ENCODE peak calls at places on chromosomes 7 and 10, in six cellular contexts. S, C, F, R, D and T are unnamed samples.

GRCh38 chr7:71414490-71414889 is 282.5 kb downstream of the GALNT17 start:
- DNase-seq in S (no peak), C (no peak), F (no peak), R (no peak), D (no peak), T (no peak)

GRCh38 chr7:77413861-77414424 is 2.2 kb downstream of the GSAP start:
- DNase-seq in S (no peak), C (no peak), F (peak), R (no peak), D (no peak), T (no peak)

GRCh38 chr7:152336754-152337368 is 98.9 kb downstream of the KMT2C start:
- DNase-seq in S (no peak), C (peak), F (peak), R (no peak), D (peak), T (no peak)

GRCh38 chr10:119620241-119620753 is 23.5 kb upstream of the TIAL1 start:
- DNase-seq in S (no peak), C (no peak), F (no peak), R (no peak), D (no peak), T (no peak)

GRCh38 chr7:99254390-99254789 is 18.2 kb upstream of the MYH16 start:
- DNase-seq in S (no peak), C (no peak), F (no peak), R (no peak), D (no peak), T (no peak)

GRCh38 chr10:110268442-110268841 is 36.3 kb downstream of the SMNDC1 start:
- DNase-seq in S (no peak), C (no peak), F (no peak), R (no peak), D (no peak), T (no peak)

GRCh38 chr7:12357508-12357907 is 46.2 kb downstream of the VWDE start:
- DNase-seq in S (no peak), C (no peak), F (no peak), R (no peak), D (no peak), T (no peak)

GRCh38 chr7:135914346-135914745 is 62.8 kb downstream of the MTPN start:
- DNase-seq in S (no peak), C (no peak), F (no peak), R (no peak), D (no peak), T (no peak)

GRCh38 chr10:91215384-91215783 is 5.1 kb upstream of the PCGF5 start:
- DNase-seq in S (no peak), C (no peak), F (no peak), R (no peak), D (no peak), T (no peak)

GRCh38 chr7:156773966-156774365 is 119.0 kb downstream of the LMBR1 start:
- DNase-seq in S (no peak), C (no peak), F (peak), R (no peak), D (no peak), T (no peak)

GRCh38 chr10:18685555-18685954 is 26.3 kb downstream of the ARL5B start:
- DNase-seq in S (no peak), C (no peak), F (no peak), R (no peak), D (no peak), T (no peak)

GRCh38 chr10:48444266-48444665 is 137.8 kb downstream of the MAPK8 start:
- DNase-seq in S (no peak), C (peak), F (peak), R (no peak), D (peak), T (no peak)

GRCh38 chr10:78685466-78686163 is 383.2 kb upstream of the ZMIZ1 start:
- DNase-seq in S (no peak), C (no peak), F (peak), R (no peak), D (no peak), T (no peak)

GRCh38 chr10:112379635-112380296 is 5.8 kb downstream of the ACSL5 start:
- DNase-seq in S (no peak), C (peak), F (peak), R (no peak), D (no peak), T (no peak)

GRCh38 chr10:131921191-131921590 is 20.4 kb downstream of the PPP2R2D start:
- DNase-seq in S (no peak), C (no peak), F (no peak), R (no peak), D (peak), T (no peak)

GRCh38 chr10:103610083-103610472 is 116.6 kb downstream of the NEURL1 start:
- DNase-seq in S (no peak), C (no peak), F (no peak), R (no peak), D (no peak), T (no peak)

GRCh38 chr7:14892961-14893360 is 9.6 kb downstream of the DGKB start:
- DNase-seq in S (no peak), C (no peak), F (peak), R (no peak), D (no peak), T (no peak)

GRCh38 chr10:77189056-77189455 is 448.6 kb downstream of the KCNMA1 start:
- DNase-seq in S (no peak), C (no peak), F (no peak), R (no peak), D (no peak), T (no peak)

GRCh38 chr7:134165266-134165665 is 38.1 kb downstream of the LRGUK start:
- DNase-seq in S (no peak), C (no peak), F (no peak), R (no peak), D (no peak), T (no peak)

GRCh38 chr10:230758-231157 is 95.5 kb downstream of the ZMYND11 start:
- DNase-seq in S (no peak), C (peak), F (no peak), R (no peak), D (no peak), T (no peak)

GRCh38 chr10:96949039-96949683 is 117.1 kb downstream of the LCOR start:
- DNase-seq in S (no peak), C (no peak), F (no peak), R (no peak), D (no peak), T (no peak)

GRCh38 chr10:128156999-128157755 is 31.0 kb upstream of the MKI67 start:
- DNase-seq in S (no peak), C (no peak), F (no peak), R (no peak), D (no peak), T (no peak)

GRCh38 chr10:118504044-118504944 is 91.2 kb downstream of the PRLHR start:
- DNase-seq in S (no peak), C (peak), F (peak), R (no peak), D (no peak), T (no peak)

GRCh38 chr7:157851501-157852067 is 514.8 kb downstream of the DNAJB6 start:
- DNase-seq in S (peak), C (peak), F (no peak), R (peak), D (peak), T (peak)

GRCh38 chr7:91814189-91814588 is 66.3 kb downstream of the MTERF1 start:
- DNase-seq in S (no peak), C (no peak), F (no peak), R (no peak), D (no peak), T (no peak)

GRCh38 chr10:21297525-21298383 is 227.7 kb downstream of the SKIDA1 start:
- DNase-seq in S (no peak), C (no peak), F (no peak), R (no peak), D (no peak), T (no peak)

GRCh38 chr7:151204383-151205032 is 5.8 kb downstream of the H2BK1 start:
- DNase-seq in S (no peak), C (no peak), F (no peak), R (no peak), D (no peak), T (no peak)

GRCh38 chr7:32108651-32109050 is 38.4 kb upstream of the PDE1C start:
- DNase-seq in S (no peak), C (no peak), F (no peak), R (no peak), D (no peak), T (no peak)

GRCh38 chr10:50222199-50222598 is 29.1 kb downstream of the ASAH2 start:
- DNase-seq in S (no peak), C (no peak), F (no peak), R (no peak), D (no peak), T (no peak)

GRCh38 chr7:105708681-105709080 is 127.4 kb upstream of the EFCAB10 start:
- DNase-seq in S (no peak), C (no peak), F (no peak), R (no peak), D (no peak), T (no peak)

GRCh38 chr10:6170638-6171037 is 32.1 kb upstream of the PFKFB3 start:
- DNase-seq in S (no peak), C (no peak), F (no peak), R (no peak), D (no peak), T (no peak)

GRCh38 chr7:11623093-11623678 is 208.8 kb downstream of the THSD7A start:
- DNase-seq in S (no peak), C (no peak), F (no peak), R (no peak), D (no peak), T (no peak)